ENCODE peak calls at places on chromosome 20, in four cellular contexts. Y is CD8-positive, alpha-beta T cell; D is amniotic epithelial cell; C is NCI-H345. W is an unnamed sample.

GRCh38 chr20:19453781-19454310 is 241.4 kb downstream of the SLC24A3 start:
- DNase-seq in C (no peak), Y (no peak), D (peak), W (no peak)

GRCh38 chr20:24993337-24994185 is 1.0 kb upstream of the APMAP start:
- DNase-seq in D (peak), Y (peak), C (peak), W (peak)

GRCh38 chr20:24958506-24959385 is 9.7 kb downstream of the CST7 start:
- DNase-seq in D (no peak), C (no peak), Y (no peak), W (no peak)

GRCh38 chr20:45781391-45781931 is 10.2 kb downstream of the WFDC3 start:
- DNase-seq in Y (no peak), D (peak), C (no peak), W (no peak)

GRCh38 chr20:4150095-4150492 is 134.7 kb upstream of the RNF24 start:
- DNase-seq in C (no peak), Y (no peak), D (peak), W (no peak)

GRCh38 chr20:1888796-1889463 is 6.3 kb upstream of the SIRPA start:
- DNase-seq in D (peak), C (no peak), Y (no peak), W (no peak)

GRCh38 chr20:39108746-39109145 is 146.6 kb downstream of the DHX35 start:
- DNase-seq in D (peak), Y (no peak), C (no peak), W (no peak)

GRCh38 chr20:50632701-50633100 is 58.6 kb downstream of the RIPOR3 start:
- DNase-seq in Y (no peak), C (no peak), D (no peak), W (no peak)

GRCh38 chr20:17771206-17772004 is 71.6 kb downstream of the BANF2 start:
- DNase-seq in D (no peak), Y (no peak), C (peak), W (no peak)

GRCh38 chr20:50491926-50492634 is 18.1 kb upstream of the PTPN1 start:
- DNase-seq in D (peak), C (peak), Y (no peak), W (no peak)

GRCh38 chr20:47821481-47822100 is 36.3 kb upstream of the SULF2 start:
- DNase-seq in Y (no peak), C (no peak), D (no peak), W (no peak)

GRCh38 chr20:50980851-50981713 is 22.5 kb downstream of the MOCS3 start:
- DNase-seq in Y (peak), D (peak), C (peak), W (peak)

GRCh38 chr20:61263084-61263695 is 11.1 kb downstream of the CDH4 start:
- DNase-seq in Y (peak), C (no peak), D (no peak), W (no peak)

GRCh38 chr20:19482726-19483125 is 270.3 kb downstream of the SLC24A3 start:
- DNase-seq in D (no peak), C (no peak), Y (no peak), W (no peak)

GRCh38 chr20:61251529-61252393 is at the start of gene CDH4:
- DNase-seq in C (no peak), Y (no peak), D (peak), W (no peak)

GRCh38 chr20:3106658-3107463 is 22.3 kb upstream of the AVP start:
- DNase-seq in Y (no peak), D (no peak), C (peak), W (no peak)

GRCh38 chr20:19947611-19948264 is 69.4 kb upstream of the NAA20 start:
- DNase-seq in Y (no peak), D (peak), C (no peak), W (no peak)

GRCh38 chr20:44065401-44066340 is 121.3 kb downstream of the JPH2 start:
- DNase-seq in Y (no peak), C (no peak), D (no peak), W (no peak)

GRCh38 chr20:38247166-38247509 is 13.4 kb downstream of the KIAA1755 start:
- DNase-seq in D (no peak), Y (no peak), C (no peak), W (no peak)

GRCh38 chr20:64010711-64011237 is 25.2 kb upstream of the C20orf204 start:
- DNase-seq in D (no peak), C (no peak), Y (no peak), W (no peak)

GRCh38 chr20:51199920-51200319 is 177.0 kb upstream of the KCNG1 start:
- DNase-seq in D (no peak), C (no peak), Y (no peak), W (no peak)

GRCh38 chr20:14879020-14879697 is 541.7 kb upstream of the FLRT3 start:
- DNase-seq in D (peak), C (peak), Y (no peak), W (peak)

GRCh38 chr20:32585011-32585518 is at the start of gene NOL4L:
- DNase-seq in Y (peak), D (peak), C (peak), W (no peak)

GRCh38 chr20:51926670-51927305 is 124.5 kb upstream of the SALL4 start:
- DNase-seq in Y (no peak), D (peak), C (no peak), W (no peak)